ENCODE peak calls at places on chromosome 13, in seven cellular contexts. One of them, this sample, is unnamed.

GRCh38 chr13:41389580-41389979 is 67.8 kb upstream of the RGCC start:
- DNase-seq in breast epithelium: no peak
- DNase-seq in brain microvascular endothelial cell: no peak
- DNase-seq in hepatocyte: no peak
- DNase-seq in uterus: no peak
- DNase-seq in IMR-90: no peak
- DNase-seq in lung: no peak
- DNase-seq in this sample: no peak

GRCh38 chr13:24228852-24229458 is 68.4 kb downstream of the SPATA13 start:
- DNase-seq in breast epithelium: no peak
- DNase-seq in brain microvascular endothelial cell: peak; percentile 60
- DNase-seq in hepatocyte: peak; percentile 79
- DNase-seq in uterus: no peak
- DNase-seq in IMR-90: peak; percentile 81
- DNase-seq in lung: no peak
- DNase-seq in this sample: no peak

GRCh38 chr13:99119686-99120085 is 81.0 kb upstream of the UBAC2 start:
- DNase-seq in breast epithelium: no peak
- DNase-seq in brain microvascular endothelial cell: peak; percentile 33
- DNase-seq in hepatocyte: no peak
- DNase-seq in uterus: no peak
- DNase-seq in IMR-90: no peak
- DNase-seq in lung: no peak
- DNase-seq in this sample: no peak

GRCh38 chr13:80873589-80873988 is 532.7 kb upstream of the SPRY2 start:
- DNase-seq in breast epithelium: no peak
- DNase-seq in brain microvascular endothelial cell: no peak
- DNase-seq in hepatocyte: no peak
- DNase-seq in uterus: no peak
- DNase-seq in IMR-90: no peak
- DNase-seq in lung: no peak
- DNase-seq in this sample: no peak

GRCh38 chr13:110964229-110965037 is 49.6 kb upstream of the ANKRD10 start:
- DNase-seq in breast epithelium: no peak
- DNase-seq in brain microvascular endothelial cell: no peak
- DNase-seq in hepatocyte: peak; percentile 22
- DNase-seq in uterus: no peak
- DNase-seq in IMR-90: no peak
- DNase-seq in lung: no peak
- DNase-seq in this sample: no peak

GRCh38 chr13:104809483-104809882 is 1726.0 kb downstream of the EFNB2 start:
- DNase-seq in breast epithelium: peak; percentile 28
- DNase-seq in brain microvascular endothelial cell: peak; percentile 44
- DNase-seq in hepatocyte: no peak
- DNase-seq in uterus: no peak
- DNase-seq in IMR-90: no peak
- DNase-seq in lung: no peak
- DNase-seq in this sample: no peak

GRCh38 chr13:40600145-40600751 is 66.2 kb downstream of the FOXO1 start:
- DNase-seq in breast epithelium: no peak
- DNase-seq in brain microvascular endothelial cell: no peak
- DNase-seq in hepatocyte: no peak
- DNase-seq in uterus: no peak
- DNase-seq in IMR-90: no peak
- DNase-seq in lung: no peak
- DNase-seq in this sample: no peak

GRCh38 chr13:34935841-34936240 is 6.2 kb upstream of the NBEA start:
- DNase-seq in breast epithelium: no peak
- DNase-seq in brain microvascular endothelial cell: no peak
- DNase-seq in hepatocyte: no peak
- DNase-seq in uterus: no peak
- DNase-seq in IMR-90: no peak
- DNase-seq in lung: no peak
- DNase-seq in this sample: no peak

GRCh38 chr13:49627831-49628652 is at the start of gene ARL11:
- DNase-seq in breast epithelium: peak; percentile 33
- DNase-seq in brain microvascular endothelial cell: no peak
- DNase-seq in hepatocyte: peak; percentile 31
- DNase-seq in uterus: no peak
- DNase-seq in IMR-90: no peak
- DNase-seq in lung: peak; percentile 62
- DNase-seq in this sample: no peak

GRCh38 chr13:57739089-57739488 is 107.5 kb downstream of the PCDH17 start:
- DNase-seq in breast epithelium: no peak
- DNase-seq in brain microvascular endothelial cell: no peak
- DNase-seq in hepatocyte: no peak
- DNase-seq in uterus: no peak
- DNase-seq in IMR-90: no peak
- DNase-seq in lung: no peak
- DNase-seq in this sample: no peak

GRCh38 chr13:62122434-62122833 is 706.8 kb upstream of the PCDH20 start:
- DNase-seq in breast epithelium: no peak
- DNase-seq in brain microvascular endothelial cell: no peak
- DNase-seq in hepatocyte: no peak
- DNase-seq in uterus: no peak
- DNase-seq in IMR-90: no peak
- DNase-seq in lung: no peak
- DNase-seq in this sample: no peak

GRCh38 chr13:62123409-62123808 is 707.8 kb upstream of the PCDH20 start:
- DNase-seq in breast epithelium: no peak
- DNase-seq in brain microvascular endothelial cell: no peak
- DNase-seq in hepatocyte: no peak
- DNase-seq in uterus: no peak
- DNase-seq in IMR-90: no peak
- DNase-seq in lung: no peak
- DNase-seq in this sample: no peak

GRCh38 chr13:62125451-62125850 is 709.8 kb upstream of the PCDH20 start:
- DNase-seq in breast epithelium: no peak
- DNase-seq in brain microvascular endothelial cell: no peak
- DNase-seq in hepatocyte: no peak
- DNase-seq in uterus: no peak
- DNase-seq in IMR-90: no peak
- DNase-seq in lung: no peak
- DNase-seq in this sample: no peak

GRCh38 chr13:62119739-62120700 is 704.4 kb upstream of the PCDH20 start:
- DNase-seq in breast epithelium: no peak
- DNase-seq in brain microvascular endothelial cell: no peak
- DNase-seq in hepatocyte: peak; percentile 30
- DNase-seq in uterus: no peak
- DNase-seq in IMR-90: peak; percentile 17
- DNase-seq in lung: no peak
- DNase-seq in this sample: no peak
- TF ChIP-seq CTCF in breast epithelium: no peak
- TF ChIP-seq CTCF in brain microvascular endothelial cell: peak; percentile 2
- TF ChIP-seq CTCF in hepatocyte: peak; percentile 67
- TF ChIP-seq CTCF in uterus: no peak
- TF ChIP-seq CTCF in IMR-90: peak; percentile 42
- TF ChIP-seq CTCF in lung: no peak
- TF ChIP-seq CTCF in this sample: no peak

GRCh38 chr13:94305463-94305862 is 174.0 kb downstream of the DCT start:
- DNase-seq in breast epithelium: no peak
- DNase-seq in brain microvascular endothelial cell: peak; percentile 76
- DNase-seq in hepatocyte: no peak
- DNase-seq in uterus: no peak
- DNase-seq in IMR-90: peak; percentile 90
- DNase-seq in lung: no peak
- DNase-seq in this sample: no peak
- H3K36me3 ChIP-seq in breast epithelium: no peaks in the 10 kb centered on the region
- H3K36me3 ChIP-seq in brain microvascular endothelial cell: no peaks in the 10 kb centered on the region
- H3K36me3 ChIP-seq in hepatocyte: no peaks in the 10 kb centered on the region
- H3K36me3 ChIP-seq in uterus: no peaks in the 10 kb centered on the region
- H3K36me3 ChIP-seq in IMR-90: no peaks in the 10 kb centered on the region
- H3K36me3 ChIP-seq in lung: no peaks in the 10 kb centered on the region
- H3K36me3 ChIP-seq in this sample: no peaks in the 10 kb centered on the region

DNA sequence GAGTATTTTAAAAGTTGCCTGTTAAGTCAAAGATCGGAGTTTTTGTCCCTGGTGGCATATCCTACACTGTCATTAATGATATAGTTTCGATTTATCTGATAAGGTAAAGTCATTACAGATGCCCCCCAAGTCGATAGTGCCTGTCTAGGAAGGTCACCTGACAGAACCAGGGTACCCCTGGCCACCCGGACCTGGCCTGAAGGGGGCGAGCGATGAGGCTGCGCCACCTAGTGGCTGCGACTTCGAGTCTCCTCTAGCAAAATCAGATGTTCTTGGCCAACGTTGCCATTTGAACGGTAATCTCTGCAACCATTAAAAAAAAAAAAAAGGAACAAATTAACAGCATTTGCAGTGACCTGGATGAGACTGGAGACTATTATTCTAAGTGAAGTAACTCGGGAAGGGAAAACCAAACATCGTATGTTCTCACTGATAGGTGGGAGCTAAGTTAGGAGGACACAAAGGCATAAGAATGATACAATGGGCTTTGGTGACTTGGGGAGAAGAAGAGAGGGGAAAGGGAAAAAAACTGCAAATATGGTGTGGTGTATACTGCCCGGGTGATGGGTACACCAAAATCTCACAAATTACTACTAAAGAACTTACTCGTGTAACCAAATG is 565.1 kb downstream of the LIG4 start:
- DNase-seq in breast epithelium: no peak
- DNase-seq in brain microvascular endothelial cell: peak; percentile 49
- DNase-seq in hepatocyte: peak; percentile 78
- DNase-seq in uterus: peak; percentile 16
- DNase-seq in IMR-90: peak; percentile 62
- DNase-seq in lung: peak; percentile 32
- DNase-seq in this sample: no peak
- TF ChIP-seq CTCF in breast epithelium: no peak
- TF ChIP-seq CTCF in brain microvascular endothelial cell: peak; percentile 93
- TF ChIP-seq CTCF in hepatocyte: peak; percentile 81
- TF ChIP-seq CTCF in uterus: peak; percentile 22
- TF ChIP-seq CTCF in IMR-90: peak; percentile 94
- TF ChIP-seq CTCF in lung: peak; percentile 66
- TF ChIP-seq CTCF in this sample: no peak

GRCh38 chr13:44084146-44084545 is 204.4 kb downstream of the LACC1 start:
- DNase-seq in breast epithelium: no peak
- DNase-seq in brain microvascular endothelial cell: no peak
- DNase-seq in hepatocyte: no peak
- DNase-seq in uterus: no peak
- DNase-seq in IMR-90: no peak
- DNase-seq in lung: no peak
- DNase-seq in this sample: no peak
- H3K36me3 ChIP-seq in breast epithelium: peaks cover 4% of the 10 kb centered on the region
- H3K36me3 ChIP-seq in brain microvascular endothelial cell: no peaks in the 10 kb centered on the region
- H3K36me3 ChIP-seq in hepatocyte: no peaks in the 10 kb centered on the region
- H3K36me3 ChIP-seq in uterus: no peaks in the 10 kb centered on the region
- H3K36me3 ChIP-seq in IMR-90: no peaks in the 10 kb centered on the region
- H3K36me3 ChIP-seq in lung: no peaks in the 10 kb centered on the region
- H3K36me3 ChIP-seq in this sample: no peaks in the 10 kb centered on the region